ENCODE peak calls at places on chromosomes 6 and 20, in ten cellular contexts. C, E, Q, M, O, S, N, R, P and I are unnamed samples. For H3K4me1 and H3K27me3, the result is how much of the 10 kb centered on the place peaks cover.

GRCh38 chr20:19995220-19995863 is 21.8 kb upstream of the NAA20 start:
- DNase-seq in Q (no peak), C (no peak), S (peak), P (peak), R (peak), E (no peak), O (no peak), M (no peak), N (peak), I (peak)

GRCh38 chr6:27472182-27472616 is 706 bp downstream of the ZNF184 start:
- DNase-seq in E (peak), Q (peak), M (peak), S (peak), N (no peak), R (peak), P (peak), C (peak), O (no peak), I (peak)

GRCh38 chr6:100379386-100379785 is 85.3 kb downstream of the SIM1 start:
- DNase-seq in O (no peak), Q (no peak), R (no peak), C (no peak), E (no peak), M (no peak), P (no peak), S (peak), N (no peak), I (no peak)

GRCh38 chr20:24633026-24633425 is 163.6 kb downstream of the SYNDIG1 start:
- DNase-seq in S (no peak), P (no peak), E (no peak), N (no peak), M (no peak), Q (no peak), O (no peak), R (no peak), C (no peak), I (no peak)

GRCh38 chr6:27121640-27122039 is 125.9 kb upstream of the PRSS16 start:
- DNase-seq in R (no peak), O (no peak), E (no peak), C (no peak), Q (no peak), P (no peak), M (no peak), S (no peak), N (no peak), I (no peak)

GRCh38 chr6:32167761-32168262 is 3.4 kb downstream of the EGFL8 start:
- DNase-seq in C (no peak), E (peak), Q (no peak), R (peak), S (peak), N (no peak), P (no peak), M (no peak), O (peak), I (no peak)

GRCh38 chr6:128421788-128422187 is 98.6 kb downstream of the PTPRK start:
- DNase-seq in P (no peak), Q (no peak), M (no peak), S (no peak), R (no peak), O (no peak), N (no peak), C (no peak), E (no peak), I (no peak)

GRCh38 chr6:11200356-11200755 is 32.1 kb downstream of the NEDD9 start:
- DNase-seq in N (no peak), M (no peak), E (no peak), P (peak), Q (no peak), R (no peak), C (no peak), S (no peak), O (no peak), I (no peak)

GRCh38 chr20:41249371-41249770 is 68.2 kb downstream of the ZHX3 start:
- DNase-seq in P (peak), M (peak), E (peak), R (no peak), Q (no peak), C (peak), O (no peak), S (peak), N (no peak), I (no peak)

GRCh38 chr20:32112862-32113261 is 3.3 kb downstream of the TM9SF4 start:
- DNase-seq in O (no peak), E (no peak), S (no peak), P (no peak), C (no peak), R (no peak), M (peak), Q (peak), N (no peak), I (no peak)

GRCh38 chr6:30767158-30767943 is 23.0 kb upstream of the IER3 start:
- DNase-seq in R (no peak), E (peak), C (no peak), S (no peak), N (no peak), Q (no peak), M (no peak), P (no peak), O (no peak), I (no peak)

GRCh38 chr20:20454850-20455627 is 87.1 kb downstream of the INSM1 start:
- DNase-seq in N (no peak), C (no peak), R (no peak), E (no peak), Q (no peak), O (no peak), M (no peak), S (no peak), P (no peak), I (no peak)

GRCh38 chr6:107418118-107418517 is 41.2 kb downstream of the PDSS2 start:
- DNase-seq in N (no peak), Q (no peak), R (peak), O (no peak), P (peak), E (no peak), C (no peak), M (no peak), S (peak), I (peak)

GRCh38 chr20:44017905-44018683 is 103.4 kb downstream of the TOX2 start:
- DNase-seq in E (peak), M (peak), C (no peak), R (no peak), S (peak), N (no peak), Q (peak), P (peak), O (no peak), I (peak)

GRCh38 chr6:37502703-37503485 is 3.2 kb upstream of the CCDC167 start:
- DNase-seq in O (no peak), C (no peak), P (no peak), M (no peak), Q (peak), R (no peak), N (peak), S (no peak), E (no peak), I (no peak)

GRCh38 chr6:157615411-157615763 is 207.7 kb upstream of the SNX9 start:
- DNase-seq in R (no peak), O (no peak), Q (no peak), N (no peak), P (no peak), S (peak), M (no peak), E (no peak), C (no peak), I (no peak)

GRCh38 chr6:24431045-24431451 is 28.3 kb downstream of the MRS2 start:
- DNase-seq in R (peak), M (peak), C (no peak), N (peak), Q (no peak), E (no peak), P (peak), S (peak), O (no peak), I (peak)

GRCh38 chr6:140059947-140060346 is 685.5 kb upstream of the CITED2 start:
- DNase-seq in Q (no peak), P (peak), M (no peak), N (no peak), R (no peak), C (no peak), O (no peak), S (no peak), E (no peak), I (no peak)

GRCh38 chr20:44961868-44962267 is 1.7 kb upstream of the TOMM34 start:
- DNase-seq in P (peak), N (no peak), Q (no peak), R (peak), O (no peak), C (no peak), S (peak), E (no peak), M (peak), I (no peak)

GRCh38 chr6:45901777-45902650 is 113.6 kb downstream of the CLIC5 start:
- DNase-seq in R (no peak), C (no peak), N (no peak), S (no peak), E (no peak), M (no peak), O (no peak), Q (no peak), P (no peak), I (no peak)
- H3K4me1 ChIP-seq in R (under half), C (under half), N (under half), S (under half), E (under half), M (under half), O (under half), Q (under half), P (under half), I (under half)

GRCh38 chr20:59574308-59574707 is 30.0 kb upstream of the PHACTR3 start:
- DNase-seq in R (no peak), S (no peak), E (no peak), O (no peak), C (no peak), P (no peak), Q (no peak), N (no peak), M (no peak), I (no peak)

GRCh38 chr20:59577809-59578601 is 26.3 kb upstream of the PHACTR3 start:
- DNase-seq in E (no peak), S (no peak), O (no peak), N (no peak), Q (no peak), C (no peak), R (no peak), P (no peak), M (no peak), I (no peak)

GRCh38 chr20:59575653-59576052 is 28.7 kb upstream of the PHACTR3 start:
- DNase-seq in M (no peak), N (no peak), E (no peak), S (no peak), O (no peak), R (no peak), P (no peak), Q (no peak), C (no peak), I (no peak)

GRCh38 chr20:59577037-59577808 is 27.1 kb upstream of the PHACTR3 start:
- DNase-seq in Q (no peak), R (no peak), O (no peak), E (no peak), M (no peak), S (no peak), C (no peak), N (no peak), P (no peak), I (no peak)

GRCh38 chr20:59576216-59576953 is 28.0 kb upstream of the PHACTR3 start:
- DNase-seq in P (no peak), N (no peak), Q (no peak), R (peak), C (no peak), M (no peak), O (no peak), S (no peak), E (no peak), I (no peak)
- H3K27me3 ChIP-seq in P (under half), N (under half), Q (under half), R (under half), C (half or more), M (under half), O (under half), S (under half), E (under half), I (under half)

DNA sequence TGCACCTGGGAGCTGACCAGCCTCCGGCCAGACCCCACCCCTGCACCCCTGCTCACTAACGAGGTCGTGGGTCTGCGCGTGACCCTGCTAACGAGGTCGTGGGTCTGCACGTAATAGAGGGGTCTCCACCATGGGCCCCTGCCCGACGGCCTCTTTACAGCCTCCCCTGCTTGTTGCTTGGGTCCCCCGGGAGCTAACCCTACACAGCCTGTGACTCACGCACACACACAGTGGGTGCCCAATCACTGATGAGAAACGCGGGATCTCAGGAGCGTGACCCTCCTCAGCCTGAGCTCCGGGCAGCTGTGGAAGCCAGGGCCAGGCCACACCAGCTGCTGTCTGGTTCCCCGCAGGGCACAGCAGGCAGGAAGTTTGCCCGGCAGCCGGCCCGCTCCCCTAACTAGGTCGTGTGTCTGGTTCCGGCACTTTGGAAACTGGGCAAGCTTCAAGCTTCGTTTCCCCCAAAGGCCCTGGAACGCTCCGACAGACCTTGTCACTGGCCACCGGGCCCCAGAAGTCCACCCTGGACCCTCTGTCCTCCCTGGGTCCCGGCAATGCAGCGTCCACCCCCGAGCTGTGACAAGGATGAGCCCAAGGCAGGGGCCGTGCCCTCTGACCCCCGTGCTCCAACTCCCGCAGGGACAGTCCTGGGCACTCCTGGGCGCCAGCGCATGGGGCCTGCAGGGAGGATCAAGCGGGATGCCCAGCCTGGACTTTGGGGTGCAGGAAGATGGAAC is 767 bp downstream of the PTK6 start:
- DNase-seq in P (peak), S (peak), E (no peak), C (no peak), O (peak), N (no peak), Q (no peak), R (no peak), M (no peak), I (no peak)
- H3K4me3 ChIP-seq in P (no peak), S (no peak), E (no peak), C (no peak), O (peak), N (no peak), Q (peak), R (no peak), M (no peak), I (no peak)

DNA sequence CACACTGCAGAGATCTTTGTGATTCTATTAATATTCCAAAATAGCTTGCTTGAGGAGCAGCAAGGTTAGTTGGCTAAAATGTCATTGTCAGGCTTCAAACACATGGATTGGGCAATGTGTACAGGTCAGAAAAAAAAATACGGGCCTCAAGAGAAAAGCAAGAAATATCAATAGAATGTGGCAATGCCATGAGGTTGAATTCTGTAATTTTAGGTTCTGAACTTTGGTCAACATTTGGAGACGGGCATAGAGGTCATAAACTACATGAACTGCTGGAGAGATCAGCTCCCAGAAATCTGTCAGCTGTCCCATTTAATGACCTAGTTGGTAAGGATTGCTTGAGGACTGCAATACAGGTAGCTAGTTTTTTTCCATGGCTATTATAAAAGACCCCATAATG is 445.8 kb downstream of the HTR1B start:
- DNase-seq in P (no peak), Q (no peak), N (no peak), R (no peak), O (no peak), C (no peak), E (no peak), M (no peak), S (no peak), I (no peak)
- H3K4me1 ChIP-seq in P (under half), Q (under half), N (under half), R (under half), O (under half), C (under half), E (under half), M (under half), S (under half), I (under half)

DNA sequence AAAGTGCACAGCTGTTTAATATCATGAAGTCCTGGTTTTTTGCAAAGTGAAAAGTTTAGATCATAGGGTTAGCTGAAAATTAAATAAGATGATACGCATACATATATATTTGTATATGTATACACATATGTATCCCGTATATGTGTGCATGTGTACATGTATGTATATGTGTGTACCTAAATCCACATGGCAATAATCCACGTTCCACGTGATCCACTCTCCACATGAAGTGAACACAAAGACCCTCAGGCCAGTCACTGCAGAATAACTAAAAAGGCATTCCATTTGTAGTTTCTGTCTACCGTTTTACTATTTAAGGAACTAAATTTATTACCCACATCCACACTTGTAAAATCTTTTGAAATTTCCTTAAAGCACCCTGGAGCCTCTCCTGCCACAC is 294.9 kb downstream of the FOXA2 start:
- DNase-seq in S (no peak), Q (no peak), R (no peak), N (no peak), E (no peak), M (no peak), P (no peak), O (no peak), C (no peak), I (no peak)
- H3K27me3 ChIP-seq in S (under half), Q (under half), R (under half), N (under half), E (under half), M (under half), P (under half), O (under half), C (half or more), I (under half)